ENCODE peak calls at places on chromosomes 12 and 14, in nine cellular contexts. One of them, this sample, is unnamed.
A peak's percentile ranks its signal among the peaks of the same experiment; 100 is the strongest.

GRCh38 chr14:98503086-98503815 is 768.7 kb downstream of the BCL11B start:
- DNase-seq in effector CD4-positive, alpha-beta T cell: no peak
- DNase-seq in NCI-H510A treated with DMSO at 0.1 percent for 48 hours: no peak
- DNase-seq in NCI-H1417: no peak
- DNase-seq in T-helper 9 cell: no peak
- DNase-seq in CD4-positive, alpha-beta T cell: no peak
- DNase-seq in H4: no peak
- DNase-seq in Calu3: no peak
- DNase-seq in COR-L47: no peak
- DNase-seq in this sample: no peak

GRCh38 chr14:89624500-89625156 is 207.6 kb upstream of the FOXN3 start:
- DNase-seq in effector CD4-positive, alpha-beta T cell: no peak
- DNase-seq in NCI-H510A treated with DMSO at 0.1 percent for 48 hours: peak; percentile 54
- DNase-seq in NCI-H1417: no peak
- DNase-seq in T-helper 9 cell: no peak
- DNase-seq in CD4-positive, alpha-beta T cell: no peak
- DNase-seq in H4: no peak
- DNase-seq in Calu3: no peak
- DNase-seq in COR-L47: no peak
- DNase-seq in this sample: no peak

GRCh38 chr14:20632448-20632830 is 9.1 kb downstream of the OR6S1 start:
- DNase-seq in effector CD4-positive, alpha-beta T cell: no peak
- DNase-seq in NCI-H510A treated with DMSO at 0.1 percent for 48 hours: no peak
- DNase-seq in NCI-H1417: no peak
- DNase-seq in T-helper 9 cell: no peak
- DNase-seq in CD4-positive, alpha-beta T cell: no peak
- DNase-seq in H4: no peak
- DNase-seq in Calu3: peak; percentile 14
- DNase-seq in COR-L47: no peak
- DNase-seq in this sample: no peak

GRCh38 chr12:21751517-21751916 is 23.0 kb downstream of the KCNJ8 start:
- DNase-seq in effector CD4-positive, alpha-beta T cell: no peak
- DNase-seq in NCI-H510A treated with DMSO at 0.1 percent for 48 hours: no peak
- DNase-seq in NCI-H1417: peak; percentile 33
- DNase-seq in T-helper 9 cell: no peak
- DNase-seq in CD4-positive, alpha-beta T cell: no peak
- DNase-seq in H4: peak; percentile 54
- DNase-seq in Calu3: no peak
- DNase-seq in COR-L47: no peak
- DNase-seq in this sample: no peak

GRCh38 chr12:65434737-65435136 is 156.3 kb downstream of the MSRB3 start:
- DNase-seq in effector CD4-positive, alpha-beta T cell: no peak
- DNase-seq in NCI-H510A treated with DMSO at 0.1 percent for 48 hours: no peak
- DNase-seq in NCI-H1417: no peak
- DNase-seq in T-helper 9 cell: no peak
- DNase-seq in CD4-positive, alpha-beta T cell: no peak
- DNase-seq in H4: no peak
- DNase-seq in Calu3: no peak
- DNase-seq in COR-L47: no peak
- DNase-seq in this sample: no peak

GRCh38 chr12:19131020-19131431 is 1.5 kb downstream of the PLEKHA5 start:
- DNase-seq in effector CD4-positive, alpha-beta T cell: no peak
- DNase-seq in NCI-H510A treated with DMSO at 0.1 percent for 48 hours: peak; percentile 31
- DNase-seq in NCI-H1417: peak; percentile 79
- DNase-seq in T-helper 9 cell: no peak
- DNase-seq in CD4-positive, alpha-beta T cell: no peak
- DNase-seq in H4: peak; percentile 30
- DNase-seq in Calu3: peak; percentile 15
- DNase-seq in COR-L47: no peak
- DNase-seq in this sample: no peak

GRCh38 chr14:55127491-55127951 is 1.5 kb upstream of the LGALS3 start:
- DNase-seq in effector CD4-positive, alpha-beta T cell: no peak
- DNase-seq in NCI-H510A treated with DMSO at 0.1 percent for 48 hours: no peak
- DNase-seq in NCI-H1417: no peak
- DNase-seq in T-helper 9 cell: no peak
- DNase-seq in CD4-positive, alpha-beta T cell: no peak
- DNase-seq in H4: no peak
- DNase-seq in Calu3: peak; percentile 63
- DNase-seq in COR-L47: no peak
- DNase-seq in this sample: no peak

GRCh38 chr14:89618821-89619551 is 202.0 kb upstream of the FOXN3 start:
- DNase-seq in effector CD4-positive, alpha-beta T cell: peak; percentile 52
- DNase-seq in NCI-H510A treated with DMSO at 0.1 percent for 48 hours: peak; percentile 62
- DNase-seq in NCI-H1417: peak; percentile 80
- DNase-seq in T-helper 9 cell: peak; percentile 49
- DNase-seq in CD4-positive, alpha-beta T cell: peak; percentile 41
- DNase-seq in H4: peak; percentile 14
- DNase-seq in Calu3: peak; percentile 46
- DNase-seq in COR-L47: peak; percentile 50
- DNase-seq in this sample: peak; percentile 53

GRCh38 chr12:113063396-113064350 is 7.1 kb downstream of the DTX1 start:
- DNase-seq in effector CD4-positive, alpha-beta T cell: no peak
- DNase-seq in NCI-H510A treated with DMSO at 0.1 percent for 48 hours: no peak
- DNase-seq in NCI-H1417: no peak
- DNase-seq in T-helper 9 cell: no peak
- DNase-seq in CD4-positive, alpha-beta T cell: no peak
- DNase-seq in H4: no peak
- DNase-seq in Calu3: no peak
- DNase-seq in COR-L47: no peak
- DNase-seq in this sample: no peak

GRCh38 chr12:70648831-70649230 is 11.6 kb upstream of the PTPRB start:
- DNase-seq in effector CD4-positive, alpha-beta T cell: no peak
- DNase-seq in NCI-H510A treated with DMSO at 0.1 percent for 48 hours: no peak
- DNase-seq in NCI-H1417: no peak
- DNase-seq in T-helper 9 cell: no peak
- DNase-seq in CD4-positive, alpha-beta T cell: no peak
- DNase-seq in H4: no peak
- DNase-seq in Calu3: no peak
- DNase-seq in COR-L47: no peak
- DNase-seq in this sample: no peak

GRCh38 chr14:104819361-104819771 is 18.5 kb downstream of the ZBTB42 start:
- DNase-seq in effector CD4-positive, alpha-beta T cell: no peak
- DNase-seq in NCI-H510A treated with DMSO at 0.1 percent for 48 hours: no peak
- DNase-seq in NCI-H1417: no peak
- DNase-seq in T-helper 9 cell: no peak
- DNase-seq in CD4-positive, alpha-beta T cell: no peak
- DNase-seq in H4: no peak
- DNase-seq in Calu3: no peak
- DNase-seq in COR-L47: no peak
- DNase-seq in this sample: no peak

GRCh38 chr14:28765169-28765906 is 1.2 kb upstream of the FOXG1 start:
- DNase-seq in effector CD4-positive, alpha-beta T cell: no peak
- DNase-seq in NCI-H510A treated with DMSO at 0.1 percent for 48 hours: peak; percentile 65
- DNase-seq in NCI-H1417: peak; percentile 81
- DNase-seq in T-helper 9 cell: no peak
- DNase-seq in CD4-positive, alpha-beta T cell: no peak
- DNase-seq in H4: peak; percentile 13
- DNase-seq in Calu3: no peak
- DNase-seq in COR-L47: no peak
- DNase-seq in this sample: no peak

GRCh38 chr12:57890191-57891120 is 43.9 kb upstream of the CTDSP2 start:
- DNase-seq in effector CD4-positive, alpha-beta T cell: no peak
- DNase-seq in NCI-H510A treated with DMSO at 0.1 percent for 48 hours: no peak
- DNase-seq in NCI-H1417: peak; percentile 52
- DNase-seq in T-helper 9 cell: no peak
- DNase-seq in CD4-positive, alpha-beta T cell: no peak
- DNase-seq in H4: no peak
- DNase-seq in Calu3: no peak
- DNase-seq in COR-L47: no peak
- DNase-seq in this sample: no peak

GRCh38 chr12:49827351-49828099 is 688 bp downstream of the NCKAP5L start:
- DNase-seq in effector CD4-positive, alpha-beta T cell: peak; percentile 43
- DNase-seq in NCI-H510A treated with DMSO at 0.1 percent for 48 hours: peak; percentile 16
- DNase-seq in NCI-H1417: peak; percentile 79
- DNase-seq in T-helper 9 cell: peak; percentile 31
- DNase-seq in CD4-positive, alpha-beta T cell: peak; percentile 32
- DNase-seq in H4: peak; percentile 38
- DNase-seq in Calu3: peak; percentile 58
- DNase-seq in COR-L47: no peak
- DNase-seq in this sample: peak; percentile 29

GRCh38 chr12:129552996-129553750 is 350.7 kb downstream of the TMEM132D start:
- DNase-seq in effector CD4-positive, alpha-beta T cell: no peak
- DNase-seq in NCI-H510A treated with DMSO at 0.1 percent for 48 hours: no peak
- DNase-seq in NCI-H1417: no peak
- DNase-seq in T-helper 9 cell: no peak
- DNase-seq in CD4-positive, alpha-beta T cell: no peak
- DNase-seq in H4: no peak
- DNase-seq in Calu3: no peak
- DNase-seq in COR-L47: no peak
- DNase-seq in this sample: no peak

GRCh38 chr14:21078726-21079125 is 8.6 kb downstream of the ARHGEF40 start:
- DNase-seq in effector CD4-positive, alpha-beta T cell: no peak
- DNase-seq in NCI-H510A treated with DMSO at 0.1 percent for 48 hours: no peak
- DNase-seq in NCI-H1417: no peak
- DNase-seq in T-helper 9 cell: no peak
- DNase-seq in CD4-positive, alpha-beta T cell: no peak
- DNase-seq in H4: no peak
- DNase-seq in Calu3: no peak
- DNase-seq in COR-L47: no peak
- DNase-seq in this sample: no peak

GRCh38 chr14:58599145-58599544 is 38.6 kb upstream of the DACT1 start:
- DNase-seq in effector CD4-positive, alpha-beta T cell: no peak
- DNase-seq in NCI-H510A treated with DMSO at 0.1 percent for 48 hours: no peak
- DNase-seq in NCI-H1417: no peak
- DNase-seq in T-helper 9 cell: no peak
- DNase-seq in CD4-positive, alpha-beta T cell: no peak
- DNase-seq in H4: no peak
- DNase-seq in Calu3: no peak
- DNase-seq in COR-L47: no peak
- DNase-seq in this sample: no peak

GRCh38 chr14:65250162-65250495 is 147.8 kb upstream of the MAX start:
- DNase-seq in effector CD4-positive, alpha-beta T cell: no peak
- DNase-seq in NCI-H510A treated with DMSO at 0.1 percent for 48 hours: no peak
- DNase-seq in NCI-H1417: no peak
- DNase-seq in T-helper 9 cell: no peak
- DNase-seq in CD4-positive, alpha-beta T cell: no peak
- DNase-seq in H4: no peak
- DNase-seq in Calu3: no peak
- DNase-seq in COR-L47: no peak
- DNase-seq in this sample: no peak

GRCh38 chr12:76719171-76719631 is 44.7 kb upstream of the ZDHHC17 start:
- DNase-seq in effector CD4-positive, alpha-beta T cell: no peak
- DNase-seq in NCI-H510A treated with DMSO at 0.1 percent for 48 hours: no peak
- DNase-seq in NCI-H1417: no peak
- DNase-seq in T-helper 9 cell: no peak
- DNase-seq in CD4-positive, alpha-beta T cell: no peak
- DNase-seq in H4: no peak
- DNase-seq in Calu3: no peak
- DNase-seq in COR-L47: no peak
- DNase-seq in this sample: no peak

GRCh38 chr12:93852067-93852466 is 174.9 kb downstream of the CRADD start:
- DNase-seq in effector CD4-positive, alpha-beta T cell: no peak
- DNase-seq in NCI-H510A treated with DMSO at 0.1 percent for 48 hours: no peak
- DNase-seq in NCI-H1417: no peak
- DNase-seq in T-helper 9 cell: no peak
- DNase-seq in CD4-positive, alpha-beta T cell: no peak
- DNase-seq in H4: no peak
- DNase-seq in Calu3: no peak
- DNase-seq in COR-L47: no peak
- DNase-seq in this sample: no peak

GRCh38 chr12:32217354-32218310 is 111.0 kb downstream of the BICD1 start:
- DNase-seq in effector CD4-positive, alpha-beta T cell: no peak
- DNase-seq in NCI-H510A treated with DMSO at 0.1 percent for 48 hours: no peak
- DNase-seq in NCI-H1417: no peak
- DNase-seq in T-helper 9 cell: no peak
- DNase-seq in CD4-positive, alpha-beta T cell: no peak
- DNase-seq in H4: no peak
- DNase-seq in Calu3: no peak
- DNase-seq in COR-L47: no peak
- DNase-seq in this sample: peak; percentile 33

GRCh38 chr14:104133496-104133895 is 4.9 kb upstream of the KIF26A start:
- DNase-seq in effector CD4-positive, alpha-beta T cell: no peak
- DNase-seq in NCI-H510A treated with DMSO at 0.1 percent for 48 hours: no peak
- DNase-seq in NCI-H1417: no peak
- DNase-seq in T-helper 9 cell: no peak
- DNase-seq in CD4-positive, alpha-beta T cell: peak; percentile 2
- DNase-seq in H4: no peak
- DNase-seq in Calu3: no peak
- DNase-seq in COR-L47: no peak
- DNase-seq in this sample: no peak

GRCh38 chr12:39905152-39905551 is 200.7 kb downstream of the SLC2A13 start:
- DNase-seq in effector CD4-positive, alpha-beta T cell: no peak
- DNase-seq in NCI-H510A treated with DMSO at 0.1 percent for 48 hours: no peak
- DNase-seq in NCI-H1417: no peak
- DNase-seq in T-helper 9 cell: no peak
- DNase-seq in CD4-positive, alpha-beta T cell: no peak
- DNase-seq in H4: peak; percentile 5
- DNase-seq in Calu3: no peak
- DNase-seq in COR-L47: no peak
- DNase-seq in this sample: peak; percentile 31

GRCh38 chr12:102642199-102642598 is 161.8 kb upstream of the IGF1 start:
- DNase-seq in effector CD4-positive, alpha-beta T cell: no peak
- DNase-seq in NCI-H510A treated with DMSO at 0.1 percent for 48 hours: no peak
- DNase-seq in NCI-H1417: no peak
- DNase-seq in T-helper 9 cell: no peak
- DNase-seq in CD4-positive, alpha-beta T cell: no peak
- DNase-seq in H4: no peak
- DNase-seq in Calu3: no peak
- DNase-seq in COR-L47: no peak
- DNase-seq in this sample: no peak